ENCODE peak calls at places on chromosomes 1 and 21, in six cellular contexts. W is natural killer cell, C is IMR-90, H is BJ, K is WTC11, O is AG09309. Y is an unnamed sample.

GRCh38 chr21:38610573-38611251 is 112.4 kb upstream of the ERG start:
- DNase-seq in K (no peak), C (no peak), H (no peak), W (no peak), O (no peak), Y (no peak)

GRCh38 chr1:224544276-224544675 is 71.8 kb upstream of the CNIH3 start:
- DNase-seq in W (no peak), O (no peak), C (peak; percentile 47), H (no peak), K (no peak), Y (peak; percentile 72)

GRCh38 chr1:145963218-145964019 is 956 bp downstream of the ANKRD34A start:
- DNase-seq in H (no peak), K (no peak), W (no peak), O (no peak), C (peak; percentile 85), Y (no peak)

GRCh38 chr21:38897532-38898421 is 92.0 kb downstream of the ETS2 start:
- DNase-seq in H (no peak), K (no peak), C (no peak), O (no peak), W (no peak), Y (no peak)

GRCh38 chr1:30449003-30449402 is 274.4 kb downstream of the MATN1 start:
- DNase-seq in O (no peak), C (no peak), W (no peak), K (no peak), H (no peak), Y (no peak)

GRCh38 chr21:14923468-14923867 is 141.3 kb downstream of the NRIP1 start:
- DNase-seq in W (no peak), C (peak; percentile 63), H (no peak), O (no peak), K (no peak), Y (peak; percentile 22)

GRCh38 chr1:35894183-35894582 is 11.2 kb downstream of the AGO1 start:
- DNase-seq in O (no peak), K (no peak), W (no peak), H (no peak), C (peak; percentile 52), Y (no peak)

GRCh38 chr1:101112051-101112770 is 86.6 kb upstream of the DPH5 start:
- DNase-seq in O (no peak), H (no peak), K (no peak), C (no peak), W (peak; percentile 46), Y (no peak)

GRCh38 chr21:25638634-25639166 is 358 bp upstream of the JAM2 start:
- DNase-seq in W (no peak), C (peak; percentile 27), K (no peak), H (no peak), O (no peak), Y (no peak)

GRCh38 chr1:107139833-107140702 is 771 bp upstream of the NTNG1 start:
- DNase-seq in C (peak; percentile 36), K (peak; percentile 74), H (no peak), W (no peak), O (peak; percentile 35), Y (peak; percentile 14)

GRCh38 chr1:237341391-237341790 is 299.4 kb downstream of the RYR2 start:
- DNase-seq in H (no peak), K (no peak), W (no peak), O (no peak), C (no peak), Y (no peak)

GRCh38 chr1:36924282-36924791 is 110.0 kb downstream of the GRIK3 start:
- DNase-seq in H (no peak), O (no peak), C (peak; percentile 18), W (no peak), K (peak; percentile 90), Y (no peak)

GRCh38 chr1:212488436-212489283 is 55.9 kb downstream of the NENF start:
- DNase-seq in H (no peak), W (no peak), C (peak; percentile 97), O (peak; percentile 60), K (no peak), Y (peak; percentile 75)

GRCh38 chr1:115469703-115470476 is 131.8 kb upstream of the NGF start:
- DNase-seq in W (no peak), C (peak; percentile 55), H (no peak), K (peak; percentile 88), O (no peak), Y (no peak)

GRCh38 chr1:201501144-201501543 is 5.8 kb downstream of the CSRP1 start:
- DNase-seq in H (no peak), W (no peak), K (no peak), C (peak; percentile 85), O (no peak), Y (no peak)

GRCh38 chr1:211327341-211327921 is 798 bp downstream of the TRAF5 start:
- DNase-seq in O (no peak), W (no peak), H (no peak), K (peak; percentile 36), C (peak; percentile 71), Y (no peak)

DNA sequence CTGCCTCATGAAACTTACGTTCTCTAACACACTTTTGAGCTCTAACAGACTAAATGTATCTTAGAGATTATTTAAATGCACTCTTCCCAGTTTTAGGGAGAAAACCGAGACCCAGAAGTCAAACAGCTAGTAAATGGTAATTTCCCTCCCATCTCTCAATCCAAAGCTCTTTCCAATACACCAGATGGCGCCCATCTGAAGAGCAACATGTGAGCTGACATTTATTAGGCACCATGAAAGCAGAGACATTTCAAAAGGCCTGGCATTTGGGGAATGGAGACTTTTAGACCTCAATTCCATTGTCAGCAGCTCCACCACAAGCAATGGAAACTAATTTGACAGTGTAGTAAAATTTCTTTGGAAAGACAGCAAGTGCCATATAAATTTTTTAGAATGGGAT is 191.4 kb downstream of the DAB1 start:
- DNase-seq in C (no peak), O (no peak), W (no peak), K (no peak), H (no peak), Y (no peak)
- TF ChIP-seq CTCF in C (peak; percentile 10), O (peak; percentile 12), W (no peak), K (no peak), H (no peak), Y (no peak)

GRCh38 chr1:222987616-222988015 is 155.4 kb downstream of the TLR5 start:
- DNase-seq in C (no peak), K (no peak), W (no peak), H (no peak), O (no peak), Y (no peak)
- TF ChIP-seq CTCF in C (no peak), K (no peak), W (no peak), H (no peak), O (no peak), Y (no peak)

DNA sequence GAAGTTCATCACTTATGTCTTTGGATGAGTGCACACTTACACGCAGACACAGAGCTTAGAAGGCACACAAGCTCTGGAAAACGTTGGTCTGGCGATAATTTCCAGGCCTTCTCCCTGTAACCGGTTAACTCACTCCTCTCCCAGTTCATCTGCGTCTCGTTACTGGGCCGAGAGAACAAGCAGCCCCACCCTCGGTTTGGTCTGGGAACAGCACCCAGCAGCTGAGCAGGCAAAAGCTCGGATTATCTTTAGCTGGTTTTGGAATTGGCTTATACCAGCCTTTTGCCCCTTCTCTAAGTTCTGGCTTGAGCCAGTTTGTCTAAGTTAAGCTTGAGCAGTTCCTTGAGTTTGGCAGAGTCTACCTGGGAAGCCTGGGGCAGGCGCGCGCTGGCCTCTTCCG is 27.3 kb upstream of the COL6A1 start:
- DNase-seq in O (peak; percentile 42), C (no peak), W (no peak), K (no peak), H (no peak), Y (no peak)
- TF ChIP-seq CTCF in O (peak; percentile 53), C (peak; percentile 15), W (no peak), K (no peak), H (peak; percentile 56), Y (peak; percentile 54)

DNA sequence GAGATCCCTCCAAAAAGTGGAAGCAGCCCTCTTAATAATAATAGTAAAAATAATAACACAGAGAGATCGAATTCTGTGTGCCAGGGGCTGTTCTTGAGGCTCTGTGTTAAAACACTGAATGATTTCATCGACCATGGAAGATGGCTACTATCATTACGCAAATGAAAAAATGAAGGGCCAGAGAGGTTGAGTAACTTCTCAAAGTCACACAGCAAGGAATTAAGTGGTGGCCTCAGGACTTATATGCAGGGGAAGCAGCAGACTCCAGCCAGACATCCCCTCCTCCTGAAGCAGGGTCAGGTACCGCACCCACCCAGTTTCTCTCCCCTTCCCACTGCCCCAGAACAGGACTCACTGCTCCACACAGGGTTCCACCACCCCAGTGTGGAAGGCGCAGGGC is 40.1 kb downstream of the SYF2 start:
- DNase-seq in O (no peak), H (no peak), K (no peak), W (no peak), C (no peak), Y (no peak)
- TF ChIP-seq CTCF in O (no peak), H (no peak), K (no peak), W (no peak), C (no peak), Y (no peak)

GRCh38 chr1:239761509-239761908 is 330.2 kb upstream of the FMN2 start:
- DNase-seq in K (no peak), H (no peak), C (no peak), W (no peak), O (no peak), Y (no peak)
- TF ChIP-seq CTCF in K (no peak), H (no peak), C (no peak), W (no peak), O (no peak), Y (no peak)

DNA sequence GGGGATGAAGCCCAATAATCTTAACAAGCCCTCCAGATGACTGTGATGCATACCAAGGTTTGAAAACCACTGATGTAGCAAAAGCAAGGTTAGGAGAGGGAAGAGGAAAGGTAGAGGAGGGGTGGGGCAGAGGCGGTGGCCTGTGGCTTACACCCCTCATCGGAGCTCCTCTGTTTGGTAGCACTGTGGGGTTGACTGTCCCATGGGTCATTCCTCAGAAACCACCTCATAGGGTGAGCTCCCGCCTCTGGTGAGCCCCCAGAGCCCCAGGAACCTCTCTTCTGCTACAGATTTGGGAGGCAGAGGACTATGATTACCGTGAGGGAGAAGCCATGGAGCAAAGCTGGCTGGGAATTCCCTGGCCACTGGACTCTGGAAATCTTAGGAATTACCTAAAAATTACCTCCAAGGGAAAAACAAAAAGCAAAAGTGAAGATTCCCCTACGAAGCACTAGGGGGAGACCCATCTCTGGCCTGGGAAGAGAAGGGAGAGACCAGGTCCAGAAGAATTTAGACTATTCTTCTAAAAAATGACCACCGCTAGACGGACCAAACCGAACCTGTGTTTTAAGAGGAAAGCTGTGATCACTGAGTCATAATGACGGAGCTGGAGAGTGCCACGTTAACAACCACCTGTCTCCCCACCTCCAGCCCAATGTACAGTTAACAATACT is 1.5 kb upstream of the RASSF5 start:
- DNase-seq in H (no peak), K (no peak), W (no peak), O (peak; percentile 34), C (peak; percentile 54), Y (no peak)
- TF ChIP-seq CTCF in H (peak; percentile 67), K (peak; percentile 23), W (no peak), O (peak; percentile 80), C (peak; percentile 71), Y (peak; percentile 66)

GRCh38 chr1:34460193-34460592 is 283.5 kb downstream of the C1orf94 start:
- DNase-seq in O (no peak), H (no peak), C (no peak), W (no peak), K (peak; percentile 74), Y (no peak)
- TF ChIP-seq CTCF in O (peak; percentile 50), H (peak; percentile 28), C (no peak), W (peak; percentile 60), K (peak; percentile 61), Y (peak; percentile 38)

Y was measured in AG09319.